ENCODE peak calls at places on chromosomes 3 and 15, in four cellular contexts. Q is AG04450, Z is Peyer's patch, B is cardiac muscle cell. M is an unnamed sample.

GRCh38 chr3:45931476-45931875 is 11.8 kb upstream of the CXCR6 start:
- DNase-seq in Q (no peak), Z (no peak), B (no peak), M (no peak)

GRCh38 chr3:30349507-30349906 is 256.9 kb upstream of the TGFBR2 start:
- DNase-seq in Q (no peak), Z (no peak), B (no peak), M (peak; percentile 50)

GRCh38 chr3:133494469-133494868 is 79.0 kb upstream of the CDV3 start:
- DNase-seq in Q (no peak), Z (no peak), B (peak; percentile 37), M (peak; percentile 47)

GRCh38 chr15:77033417-77033728 is 37.5 kb downstream of the TSPAN3 start:
- DNase-seq in Q (no peak), Z (no peak), B (no peak), M (no peak)

GRCh38 chr15:62059818-62060115 is 480 bp downstream of the VPS13C start:
- DNase-seq in Q (no peak), Z (no peak), B (peak; percentile 54), M (no peak)

GRCh38 chr15:82749951-82750830 is 40.5 kb upstream of the AP3B2 start:
- DNase-seq in Q (peak; percentile 89), Z (peak; percentile 89), B (peak; percentile 97), M (peak; percentile 85)

GRCh38 chr3:15933439-15934144 is 135.8 kb upstream of the ANKRD28 start:
- DNase-seq in Q (peak; percentile 36), Z (no peak), B (no peak), M (no peak)

GRCh38 chr3:157393076-157393475 is 43.6 kb upstream of the PTX3 start:
- DNase-seq in Q (no peak), Z (no peak), B (no peak), M (no peak)

GRCh38 chr3:50550079-50550736 is 17.3 kb downstream of the C3orf18 start:
- DNase-seq in Q (no peak), Z (peak; percentile 63), B (peak; percentile 73), M (peak; percentile 79)

GRCh38 chr15:66775127-66776105 is 73.4 kb downstream of the SMAD6 start:
- DNase-seq in Q (no peak), Z (peak; percentile 44), B (no peak), M (no peak)

GRCh38 chr15:100903191-100903590 is 16.0 kb upstream of the LRRK1 start:
- DNase-seq in Q (no peak), Z (no peak), B (no peak), M (no peak)

GRCh38 chr3:43879166-43879565 is 188.4 kb downstream of the ABHD5 start:
- DNase-seq in Q (no peak), Z (no peak), B (peak; percentile 57), M (peak; percentile 30)

GRCh38 chr3:184748219-184749135 is 36.6 kb upstream of the MAGEF1 start:
- DNase-seq in Q (no peak), Z (no peak), B (peak; percentile 57), M (peak; percentile 22)

GRCh38 chr3:127209840-127210653 is 17.1 kb downstream of the PRR23E start:
- DNase-seq in Q (no peak), Z (no peak), B (no peak), M (no peak)

GRCh38 chr3:122982202-122983185 is 45.1 kb downstream of the SEMA5B start:
- DNase-seq in Q (no peak), Z (no peak), B (peak; percentile 33), M (peak; percentile 16)

GRCh38 chr3:151228291-151229125 is 25.5 kb upstream of the GPR171 start:
- DNase-seq in Q (peak; percentile 43), Z (no peak), B (no peak), M (no peak)

GRCh38 chr3:69869643-69870042 is 129.9 kb upstream of the SAMMSON start:
- DNase-seq in Q (peak; percentile 92), Z (no peak), B (no peak), M (no peak)

GRCh38 chr3:184383033-184383740 is 3.3 kb downstream of the CHRD start:
- DNase-seq in Q (no peak), Z (no peak), B (no peak), M (no peak)

GRCh38 chr3:47536221-47536891 is 22.8 kb upstream of the ELP6 start:
- DNase-seq in Q (no peak), Z (no peak), B (no peak), M (no peak)

GRCh38 chr15:61157933-61158332 is 71.2 kb downstream of the RORA start:
- DNase-seq in Q (no peak), Z (no peak), B (no peak), M (no peak)

GRCh38 chr3:124860599-124860998 is 26.6 kb downstream of the ITGB5 start:
- DNase-seq in Q (peak; percentile 86), Z (no peak), B (no peak), M (no peak)

GRCh38 chr15:64847016-64847415 is 5.3 kb downstream of the PLEKHO2 start:
- DNase-seq in Q (no peak), Z (no peak), B (no peak), M (no peak)

GRCh38 chr3:196684548-196685407 is 27.3 kb downstream of the CEP19 start:
- DNase-seq in Q (peak; percentile 7), Z (peak; percentile 55), B (peak; percentile 76), M (peak; percentile 64)

GRCh38 chr3:13932578-13933295 is 52.9 kb upstream of the WNT7A start:
- DNase-seq in Q (no peak), Z (no peak), B (no peak), M (no peak)

GRCh38 chr3:42387802-42388651 is 22.4 kb downstream of the LYZL4 start:
- DNase-seq in Q (no peak), Z (no peak), B (no peak), M (no peak)

GRCh38 chr3:111690242-111690641 is 95.1 kb upstream of the ZBED2 start:
- DNase-seq in Q (no peak), Z (no peak), B (no peak), M (no peak)

GRCh38 chr3:104909721-104910120 is 457.0 kb upstream of the ALCAM start:
- DNase-seq in Q (no peak), Z (no peak), B (no peak), M (no peak)

GRCh38 chr3:49701388-49702077 is 12.2 kb downstream of the RNF123 start:
- DNase-seq in Q (no peak), Z (no peak), B (peak; percentile 39), M (peak; percentile 57)

GRCh38 chr3:32614956-32615355 is 44.3 kb upstream of the DYNC1LI1 start:
- DNase-seq in Q (peak; percentile 58), Z (no peak), B (no peak), M (peak; percentile 49)

GRCh38 chr15:68550498-68551295 is 28.1 kb upstream of the CORO2B start:
- DNase-seq in Q (no peak), Z (peak; percentile 76), B (peak; percentile 82), M (peak; percentile 82)

GRCh38 chr3:65871305-65872141 is 167.2 kb downstream of the MAGI1 start:
- DNase-seq in Q (no peak), Z (peak; percentile 56), B (peak; percentile 62), M (no peak)

GRCh38 chr3:5494913-5495519 is 307.5 kb downstream of the EDEM1 start:
- DNase-seq in Q (no peak), Z (no peak), B (no peak), M (no peak)

GRCh38 chr15:91141102-91141501 is 41.0 kb downstream of the SV2B start:
- DNase-seq in Q (no peak), Z (no peak), B (no peak), M (no peak)

GRCh38 chr3:186425788-186426730 is 64.0 kb upstream of the DGKG start:
- DNase-seq in Q (peak; percentile 47), Z (no peak), B (peak; percentile 24), M (no peak)

GRCh38 chr15:87294854-87295253 is 961.7 kb downstream of the NTRK3 start:
- DNase-seq in Q (no peak), Z (no peak), B (no peak), M (no peak)
- TF ChIP-seq CTCF in Q (no peak), Z (no peak), B (no peak), M (no peak)

GRCh38 chr15:71252036-71252898 is 137.0 kb downstream of the THSD4 start:
- DNase-seq in Q (no peak), Z (peak; percentile 68), B (no peak), M (no peak)
- TF ChIP-seq CTCF in Q (no peak), Z (peak; percentile 52), B (no peak), M (no peak)

GRCh38 chr3:130827486-130827885 is 66.4 kb upstream of the ATP2C1 start:
- DNase-seq in Q (no peak), Z (no peak), B (no peak), M (no peak)
- TF ChIP-seq CTCF in Q (no peak), Z (no peak), B (no peak), M (no peak)

GRCh38 chr3:143794793-143795462 is 53.3 kb downstream of the SLC9A9 start:
- DNase-seq in Q (no peak), Z (no peak), B (no peak), M (no peak)

GRCh38 chr3:143793971-143794370 is 54.3 kb downstream of the SLC9A9 start:
- DNase-seq in Q (no peak), Z (no peak), B (no peak), M (no peak)

DNA sequence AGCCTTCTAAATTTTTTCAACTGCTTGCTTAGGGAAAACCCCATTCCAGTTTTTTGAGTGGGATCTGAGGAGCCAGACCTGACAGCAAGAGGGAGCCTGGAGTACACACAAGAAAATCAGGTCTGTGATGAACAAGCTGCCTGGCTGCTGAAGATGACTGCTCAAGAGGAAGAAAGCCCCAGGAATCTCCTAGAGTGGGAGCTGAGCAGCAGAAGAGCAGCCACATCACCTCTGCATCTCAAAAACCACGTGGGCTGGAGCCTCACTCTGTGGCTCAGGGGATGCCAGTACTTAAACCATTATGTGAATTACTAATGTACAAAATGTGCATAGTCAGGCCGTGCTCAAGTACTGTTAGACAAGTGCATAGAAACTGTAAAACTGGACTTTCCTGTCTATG is 52.4 kb downstream of the SLC9A9 start:
- DNase-seq in Q (no peak), Z (no peak), B (no peak), M (no peak)
- TF ChIP-seq CTCF in Q (peak; percentile 31), Z (no peak), B (no peak), M (no peak)

GRCh38 chr15:69656271-69657030 is 203.8 kb downstream of the RPLP1 start:
- DNase-seq in Q (no peak), Z (no peak), B (no peak), M (no peak)

GRCh38 chr15:69648775-69649735 is 196.4 kb downstream of the RPLP1 start:
- DNase-seq in Q (no peak), Z (no peak), B (no peak), M (no peak)

GRCh38 chr15:69653846-69654245 is 201.2 kb downstream of the RPLP1 start:
- DNase-seq in Q (no peak), Z (no peak), B (no peak), M (no peak)

GRCh38 chr15:69648215-69648614 is 195.6 kb downstream of the RPLP1 start:
- DNase-seq in Q (no peak), Z (no peak), B (peak; percentile 3), M (no peak)

DNA sequence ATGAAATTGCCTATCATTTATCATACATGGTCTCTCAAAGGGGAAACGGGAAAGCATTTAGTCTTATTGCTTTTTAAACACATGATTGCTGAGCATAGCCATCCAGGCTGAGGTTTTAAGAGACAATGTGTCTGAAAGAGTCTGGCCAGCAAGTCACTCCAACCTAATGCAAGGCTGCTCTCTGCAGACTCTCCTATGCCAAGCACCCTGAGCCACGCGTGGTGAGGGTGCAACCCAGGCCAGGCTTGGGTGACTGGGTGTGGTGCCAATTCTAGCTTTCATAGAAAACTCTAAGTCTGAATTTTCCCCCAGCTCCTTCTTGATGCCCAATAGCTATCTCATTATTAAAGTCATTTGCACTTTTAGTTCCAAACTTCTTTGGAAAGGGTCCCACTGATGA is 200.3 kb downstream of the RPLP1 start:
- DNase-seq in Q (no peak), Z (no peak), B (no peak), M (no peak)
- TF ChIP-seq CTCF in Q (no peak), Z (no peak), B (no peak), M (no peak)

M was measured in endothelial cell.